ENCODE peak calls at places on chromosomes 4 and X, in six cellular contexts. V, B, Z, E, Y and O are unnamed samples.

GRCh38 chrX:134462927-134463326 is 3.0 kb downstream of the HPRT1 start:
- DNase-seq in B (no peak), Z (no peak), E (no peak), V (no peak), Y (no peak), O (no peak)

GRCh38 chr4:70709551-70710080 is 12.1 kb upstream of the RUFY3 start:
- DNase-seq in Y (no peak), V (no peak), E (peak), Z (peak), B (no peak), O (no peak)

GRCh38 chr4:4696521-4696920 is 154.7 kb upstream of the STX18 start:
- DNase-seq in V (no peak), B (no peak), E (no peak), Y (no peak), Z (no peak), O (no peak)

GRCh38 chr4:16026155-16026761 is 57.6 kb downstream of the PROM1 start:
- DNase-seq in Y (peak), E (peak), V (peak), Z (peak), B (no peak), O (no peak)

GRCh38 chrX:119190736-119191282 is 45.3 kb upstream of the PGRMC1 start:
- DNase-seq in Z (no peak), B (no peak), E (no peak), V (peak), Y (no peak), O (no peak)

GRCh38 chr4:15719506-15719905 is 16.6 kb downstream of the BST1 start:
- DNase-seq in Y (no peak), V (peak), B (no peak), Z (no peak), E (no peak), O (no peak)

GRCh38 chr4:156924774-156925173 is 46.8 kb downstream of the PDGFC start:
- DNase-seq in Z (no peak), Y (no peak), E (peak), V (no peak), B (no peak), O (no peak)

GRCh38 chr4:16467061-16467460 is 240.8 kb upstream of the TAPT1 start:
- DNase-seq in B (no peak), Y (no peak), E (no peak), V (no peak), Z (no peak), O (no peak)

GRCh38 chr4:159280442-159281172 is 177.7 kb downstream of the RAPGEF2 start:
- DNase-seq in B (no peak), Y (no peak), Z (no peak), E (no peak), V (no peak), O (no peak)

GRCh38 chr4:140595065-140595464 is 26.3 kb upstream of the UCP1 start:
- DNase-seq in E (peak), Y (peak), V (peak), Z (no peak), B (peak), O (no peak)

GRCh38 chrX:151393514-151393913 is 3.5 kb upstream of the VMA21 start:
- DNase-seq in B (peak), Z (no peak), Y (peak), E (no peak), V (no peak), O (no peak)

GRCh38 chrX:131633285-131633917 is 89.5 kb downstream of the OR13H1 start:
- DNase-seq in Z (peak), B (peak), V (peak), Y (peak), E (peak), O (no peak)

GRCh38 chr4:118759481-118759880 is 74.3 kb downstream of the METTL14 start:
- DNase-seq in E (no peak), Y (peak), Z (no peak), V (no peak), B (no peak), O (no peak)

GRCh38 chr4:125321709-125322362 is 7.1 kb downstream of the FAT4 start:
- DNase-seq in B (no peak), V (peak), E (peak), Y (no peak), Z (peak), O (no peak)

GRCh38 chr4:103011378-103012025 is 8.0 kb downstream of the SLC9B1 start:
- DNase-seq in E (peak), V (peak), Z (no peak), B (peak), Y (no peak), O (no peak)

GRCh38 chrX:41589634-41590270 is 99.0 kb upstream of the GPR34 start:
- DNase-seq in E (no peak), B (no peak), Y (no peak), Z (peak), V (peak), O (peak)

GRCh38 chrX:136780738-136781137 is at the start of gene ARHGEF6:
- DNase-seq in B (no peak), Y (peak), V (peak), E (peak), Z (no peak), O (no peak)

DNA sequence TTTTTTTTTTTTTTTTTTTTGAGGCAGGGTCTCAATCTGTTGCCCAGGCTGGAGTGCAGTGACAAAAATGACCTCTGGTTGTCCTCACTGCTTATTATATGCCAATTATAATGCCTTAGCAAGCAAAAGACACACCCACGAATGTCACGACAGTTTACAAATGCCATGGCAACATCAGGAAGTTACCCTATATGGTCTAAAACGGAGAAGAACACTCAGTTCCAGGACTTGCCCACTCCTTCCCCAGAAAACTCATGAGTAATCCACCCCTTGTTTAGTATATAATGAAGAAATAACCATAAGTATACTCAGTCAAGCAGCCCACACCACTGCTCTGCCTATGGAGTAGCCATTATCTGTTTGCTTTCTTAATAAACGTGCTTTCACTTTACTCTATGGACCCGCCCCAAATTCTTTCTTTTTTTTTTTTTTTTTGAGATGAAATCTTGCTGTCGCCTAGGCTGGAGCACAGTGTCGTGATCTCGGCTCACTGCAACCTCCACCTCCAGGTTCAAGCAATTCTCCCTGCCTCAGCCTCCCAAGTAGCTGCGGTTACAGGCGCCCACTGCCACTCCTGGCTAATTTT is 106.2 kb downstream of the SMIM20 start:
- DNase-seq in Z (peak), E (peak), V (peak), Y (no peak), B (no peak), O (no peak)
- H3K4me3 ChIP-seq in Z (no peak), E (no peak), V (no peak), Y (no peak), B (no peak), O (no peak)

GRCh38 chr4:54971474-54971950 is 153.9 kb downstream of the KDR start:
- DNase-seq in E (peak), V (peak), B (peak), Y (peak), Z (peak), O (peak)
- TF ChIP-seq CTCF in E (peak), V (peak), B (peak), Y (peak), Z (peak), O (peak)

GRCh38 chr4:174216935-174217272 is 66.6 kb downstream of the FBXO8 start:
- DNase-seq in V (peak), Y (no peak), Z (no peak), E (no peak), B (no peak), O (no peak)

GRCh38 chr4:174215055-174215454 is 68.4 kb downstream of the FBXO8 start:
- DNase-seq in Z (no peak), Y (no peak), E (no peak), B (no peak), V (no peak), O (no peak)

GRCh38 chr4:174217273-174218126 is 66.0 kb downstream of the FBXO8 start:
- DNase-seq in B (peak), E (no peak), Y (no peak), V (peak), Z (peak), O (no peak)

GRCh38 chr4:174215936-174216699 is 67.3 kb downstream of the FBXO8 start:
- DNase-seq in Z (no peak), B (peak), Y (no peak), E (no peak), V (peak), O (no peak)

DNA sequence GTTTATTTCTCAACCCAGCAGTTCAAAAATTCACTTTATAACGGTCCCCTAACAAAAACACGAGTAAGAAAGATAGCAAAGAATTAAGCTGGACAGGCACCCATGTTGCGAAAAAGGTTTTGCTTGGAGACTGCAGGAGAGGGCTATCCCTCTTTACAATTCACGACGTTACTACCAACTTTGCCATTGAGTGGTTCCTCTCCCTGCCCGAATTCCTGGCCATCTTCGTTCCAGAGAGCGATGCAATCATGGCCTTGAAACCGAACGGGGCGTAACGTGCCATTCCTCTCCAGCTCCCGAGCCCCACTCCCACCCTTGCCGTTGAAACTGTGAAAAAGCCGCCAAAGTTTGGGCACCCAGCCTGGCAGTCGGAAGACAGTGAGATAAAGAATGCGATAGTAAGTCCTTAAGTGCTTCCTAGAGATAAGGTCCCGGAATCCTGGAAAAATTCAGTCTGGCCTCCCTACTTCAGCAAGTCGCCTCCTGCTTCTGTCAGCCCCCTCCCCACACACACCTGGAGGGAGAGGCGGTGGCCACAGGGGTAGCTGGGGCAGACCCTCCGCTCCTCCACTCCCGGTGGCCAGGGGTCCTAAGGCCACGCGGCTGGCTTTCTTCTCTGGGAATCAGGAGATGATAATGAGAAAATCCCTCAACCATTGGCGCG is 65.2 kb downstream of the FBXO8 start:
- DNase-seq in E (no peak), Z (no peak), B (peak), Y (no peak), V (peak), O (no peak)
- H3K4me3 ChIP-seq in E (no peak), Z (peak), B (peak), Y (no peak), V (peak), O (no peak)

GRCh38 chrX:115912372-115912897 is 258.1 kb upstream of the AGTR2 start:
- DNase-seq in Z (no peak), V (no peak), E (peak), Y (no peak), B (no peak), O (no peak)
- TF ChIP-seq CTCF in Z (peak), V (no peak), E (peak), Y (peak), B (peak), O (peak)

DNA sequence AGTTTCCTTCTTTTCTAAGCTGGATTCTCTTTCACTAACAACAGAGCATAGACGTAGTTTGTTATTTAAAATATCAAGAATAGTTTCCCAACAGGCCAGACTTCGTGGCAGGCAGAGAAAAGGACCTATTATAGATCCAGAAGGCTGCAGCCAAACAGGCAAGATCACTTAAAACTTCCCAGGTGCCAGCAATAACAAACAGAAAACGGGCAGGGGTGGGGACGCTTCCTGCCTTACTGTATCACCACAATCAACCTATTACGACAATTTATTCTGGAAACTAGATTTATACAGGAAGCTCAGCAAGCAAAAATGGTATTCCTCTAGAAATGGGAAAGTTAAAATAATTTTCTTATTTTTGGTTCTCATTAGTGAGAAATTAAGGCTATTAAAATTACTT is 22.1 kb downstream of the RWDD4 start:
- DNase-seq in E (peak), B (no peak), Z (peak), V (peak), Y (no peak), O (no peak)
- H3K4me3 ChIP-seq in E (peak), B (no peak), Z (no peak), V (no peak), Y (no peak), O (no peak)

GRCh38 chr4:176789955-176790354 is 2.8 kb downstream of the VEGFC start:
- DNase-seq in B (no peak), Y (peak), V (peak), Z (peak), E (peak), O (no peak)
- TF ChIP-seq CTCF in B (peak), Y (peak), V (peak), Z (peak), E (peak), O (peak)

GRCh38 chr4:182554736-182555135 is 311.5 kb downstream of the TENM3 start:
- DNase-seq in V (no peak), E (no peak), Y (no peak), Z (peak), B (no peak), O (no peak)
- H3K4me3 ChIP-seq in V (no peak), E (no peak), Y (no peak), Z (no peak), B (no peak), O (peak)

GRCh38 chr4:173317003-173317402 is 17.2 kb downstream of the HMGB2 start:
- DNase-seq in B (peak), V (no peak), Z (no peak), Y (peak), E (no peak), O (no peak)

GRCh38 chr4:173319696-173320095 is 14.5 kb downstream of the HMGB2 start:
- DNase-seq in B (no peak), Y (no peak), Z (no peak), E (no peak), V (peak), O (no peak)

GRCh38 chr4:173314715-173315114 is 19.4 kb downstream of the HMGB2 start:
- DNase-seq in B (no peak), V (no peak), Y (no peak), E (no peak), Z (no peak), O (no peak)

GRCh38 chr4:173316060-173316459 is 18.1 kb downstream of the HMGB2 start:
- DNase-seq in Z (no peak), Y (no peak), E (no peak), B (no peak), V (no peak), O (no peak)

DNA sequence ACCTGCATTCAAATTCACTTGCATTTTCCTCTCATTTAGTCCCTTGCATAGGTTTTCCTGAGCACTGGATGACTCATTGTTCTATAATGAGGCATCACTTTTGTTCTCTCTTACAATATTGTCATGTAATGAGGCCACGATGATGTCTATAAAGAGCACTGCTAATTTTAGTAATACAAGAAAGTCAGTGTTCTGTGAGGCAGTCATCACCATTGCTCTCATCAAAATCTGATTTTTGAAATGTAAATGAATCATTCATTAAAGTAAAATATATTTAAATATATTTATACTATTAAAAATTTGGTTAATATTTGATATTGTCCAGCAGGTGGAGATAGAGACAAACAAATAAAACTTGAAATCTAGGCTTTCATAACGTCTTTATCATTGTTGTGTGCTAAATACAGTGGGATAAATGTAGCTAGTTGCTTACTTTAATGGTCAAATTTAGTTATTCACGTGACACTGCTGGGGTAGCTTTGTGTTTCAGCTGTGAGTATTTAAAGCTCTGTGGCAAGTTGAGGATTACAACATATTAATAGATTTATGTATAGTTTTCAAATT is 15.4 kb downstream of the HMGB2 start:
- DNase-seq in Z (peak), V (peak), E (peak), B (no peak), Y (peak), O (no peak)
- TF ChIP-seq CTCF in Z (peak), V (no peak), E (peak), B (peak), Y (peak), O (peak)

GRCh38 chr4:39702716-39703115 is 4.8 kb downstream of the UBE2K start:
- DNase-seq in V (no peak), Z (no peak), E (no peak), Y (no peak), B (no peak), O (no peak)

GRCh38 chr4:39698424-39699009 is 581 bp downstream of the UBE2K start:
- DNase-seq in E (peak), B (peak), V (peak), Z (peak), Y (no peak), O (no peak)

GRCh38 chr4:39697740-39698423 is at the start of gene UBE2K:
- DNase-seq in Y (peak), B (peak), Z (peak), V (peak), E (peak), O (no peak)

GRCh38 chr4:39700500-39700899 is 2.6 kb downstream of the UBE2K start:
- DNase-seq in Z (no peak), B (no peak), Y (no peak), V (no peak), E (no peak), O (no peak)

GRCh38 chr4:39699676-39700409 is 1.9 kb downstream of the UBE2K start:
- DNase-seq in B (no peak), V (peak), Y (peak), Z (peak), E (peak), O (no peak)
- H3K4me3 ChIP-seq in B (peak), V (peak), Y (peak), Z (peak), E (peak), O (peak)

DNA sequence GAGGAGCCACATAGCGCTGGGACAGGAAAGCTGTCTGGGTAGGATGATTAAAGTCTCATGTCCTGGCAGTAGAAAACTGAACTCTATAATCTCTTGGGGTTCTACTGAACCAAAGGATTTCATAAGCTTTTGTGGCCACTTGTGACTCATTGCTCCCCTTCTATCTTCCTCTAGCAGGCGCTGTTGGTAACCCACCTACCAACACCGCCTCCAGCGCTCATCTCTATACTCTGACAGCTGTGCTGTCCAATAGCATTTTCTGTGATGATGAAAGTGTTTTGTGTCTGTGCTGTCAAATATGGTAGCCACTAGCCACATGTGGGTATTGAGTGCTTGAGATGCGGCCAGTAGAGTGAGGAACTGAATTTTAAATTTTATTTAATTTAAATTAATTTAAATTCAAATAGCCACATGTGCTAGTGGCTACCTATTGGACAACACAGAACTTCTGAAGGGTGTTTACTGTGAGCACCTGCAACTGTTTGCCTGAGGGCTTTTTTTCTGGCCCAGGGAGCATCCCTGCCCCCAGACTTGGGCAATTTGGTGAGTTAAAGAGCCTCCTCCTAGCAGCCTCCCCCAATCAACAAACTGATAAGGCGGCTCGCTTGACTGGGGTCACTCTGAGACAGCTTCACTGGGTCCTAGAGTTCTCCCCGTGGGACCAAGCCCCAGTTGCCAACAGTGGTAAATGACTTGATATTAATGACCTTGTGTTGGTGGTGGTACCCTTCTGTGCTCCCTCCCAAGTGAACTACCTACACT is 169.2 kb upstream of the ATP6AP2 start:
- DNase-seq in B (peak), V (no peak), Z (no peak), E (no peak), Y (no peak), O (no peak)
- TF ChIP-seq CTCF in B (peak), V (no peak), Z (peak), E (no peak), Y (peak), O (no peak)